ENCODE peak calls at places on chromosomes 4 and X, in four cellular contexts. A is stimulated activated CD8-positive, alpha-beta memory T cell treated with anti-CD3 and anti-CD28 coated beads, Interleukin-2, amount 100 ng/mL, for 48 hours; V is BJ; K is T-helper 1 cell. G is an unnamed sample.

GRCh38 chr4:57147335-57148060 is 37.3 kb upstream of the IGFBP7 start:
- DNase-seq in A (no peak), V (peak; percentile 24), K (no peak), G (no peak)

GRCh38 chr4:105280338-105280809 is 133.7 kb downstream of the TET2 start:
- DNase-seq in A (no peak), V (peak; percentile 87), K (no peak), G (no peak)

GRCh38 chr4:153488006-153488718 is 22.0 kb downstream of the TMEM131L start:
- DNase-seq in A (peak; percentile 58), V (no peak), K (peak; percentile 72), G (peak; percentile 37)

GRCh38 chr4:106463622-106464021 is 95.0 kb upstream of the GIMD1 start:
- DNase-seq in A (no peak), V (no peak), K (no peak), G (no peak)

GRCh38 chr4:98615991-98616390 is 42.4 kb downstream of the TSPAN5 start:
- DNase-seq in A (no peak), V (no peak), K (no peak), G (no peak)

GRCh38 chr4:28558871-28559270 is 1698.2 kb downstream of the STIM2 start:
- DNase-seq in A (no peak), V (no peak), K (no peak), G (no peak)

GRCh38 chrX:132958086-132958703 is at the start of gene HS6ST2:
- DNase-seq in A (no peak), V (no peak), K (no peak), G (no peak)

GRCh38 chr4:48904101-48904500 is 2.5 kb downstream of the OCIAD2 start:
- DNase-seq in A (no peak), V (no peak), K (no peak), G (no peak)

GRCh38 chr4:141077611-141078225 is 55.6 kb downstream of the RNF150 start:
- DNase-seq in A (no peak), V (no peak), K (no peak), G (no peak)

GRCh38 chr4:26058537-26058936 is 144.5 kb downstream of the SMIM20 start:
- DNase-seq in A (peak; percentile 41), V (no peak), K (no peak), G (no peak)

GRCh38 chr4:108355523-108356208 is 186.9 kb upstream of the LEF1 start:
- DNase-seq in A (no peak), V (no peak), K (no peak), G (no peak)

GRCh38 chr4:174358823-174359222 is 75.1 kb downstream of the CEP44 start:
- DNase-seq in A (no peak), V (peak; percentile 8), K (no peak), G (no peak)

GRCh38 chrX:47366051-47366722 is 4.2 kb upstream of the ZNF157 start:
- DNase-seq in A (peak; percentile 47), V (no peak), K (peak; percentile 52), G (no peak)

GRCh38 chr4:8473198-8473919 is 32.8 kb downstream of the TRMT44 start:
- DNase-seq in A (no peak), V (no peak), K (no peak), G (no peak)